ENCODE peak calls at places on chromosomes 12 and 14, in nine cellular contexts. One of them, this sample, is unnamed.

GRCh38 chr14:104602315-104602932 is 2.1 kb downstream of the TMEM179 start:
- DNase-seq in testis: no peak
- DNase-seq in ovary: no peak
- DNase-seq in coronary artery: no peak
- DNase-seq in GM23338: no peak
- DNase-seq in body of pancreas: no peak
- DNase-seq in CD4-positive, CD25-positive, alpha-beta regulatory T cell: no peak
- DNase-seq in hepatocyte: no peak
- DNase-seq in tibial artery: peak
- DNase-seq in this sample: no peak

GRCh38 chr12:47802312-47802711 is 17.4 kb downstream of the HDAC7 start:
- DNase-seq in coronary artery: no peak
- DNase-seq in testis: no peak
- DNase-seq in CD4-positive, CD25-positive, alpha-beta regulatory T cell: no peak
- DNase-seq in GM23338: peak
- DNase-seq in tibial artery: no peak
- DNase-seq in ovary: no peak
- DNase-seq in hepatocyte: no peak
- DNase-seq in body of pancreas: no peak
- DNase-seq in this sample: no peak

GRCh38 chr12:86929962-86930361 is 673.8 kb upstream of the MGAT4C start:
- DNase-seq in ovary: no peak
- DNase-seq in hepatocyte: no peak
- DNase-seq in GM23338: no peak
- DNase-seq in tibial artery: no peak
- DNase-seq in coronary artery: no peak
- DNase-seq in body of pancreas: no peak
- DNase-seq in testis: no peak
- DNase-seq in CD4-positive, CD25-positive, alpha-beta regulatory T cell: no peak
- DNase-seq in this sample: no peak

GRCh38 chr14:105420141-105420975 is 731 bp downstream of the MTA1 start:
- DNase-seq in testis: no peak
- DNase-seq in hepatocyte: no peak
- DNase-seq in CD4-positive, CD25-positive, alpha-beta regulatory T cell: no peak
- DNase-seq in GM23338: peak
- DNase-seq in ovary: no peak
- DNase-seq in coronary artery: no peak
- DNase-seq in body of pancreas: no peak
- DNase-seq in tibial artery: no peak
- DNase-seq in this sample: no peak

GRCh38 chr12:74415633-74416032 is 122.0 kb upstream of the ATXN7L3B start:
- DNase-seq in tibial artery: no peak
- DNase-seq in ovary: no peak
- DNase-seq in body of pancreas: no peak
- DNase-seq in CD4-positive, CD25-positive, alpha-beta regulatory T cell: no peak
- DNase-seq in GM23338: peak
- DNase-seq in testis: no peak
- DNase-seq in coronary artery: no peak
- DNase-seq in hepatocyte: peak
- DNase-seq in this sample: no peak

GRCh38 chr14:50871914-50872732 is at the start of gene ABHD12B:
- DNase-seq in testis: no peak
- DNase-seq in body of pancreas: no peak
- DNase-seq in GM23338: peak
- DNase-seq in hepatocyte: no peak
- DNase-seq in ovary: peak
- DNase-seq in CD4-positive, CD25-positive, alpha-beta regulatory T cell: no peak
- DNase-seq in tibial artery: no peak
- DNase-seq in coronary artery: no peak
- DNase-seq in this sample: peak

GRCh38 chr14:29687071-29687765 is 240.4 kb downstream of the PRKD1 start:
- DNase-seq in coronary artery: no peak
- DNase-seq in testis: no peak
- DNase-seq in hepatocyte: no peak
- DNase-seq in CD4-positive, CD25-positive, alpha-beta regulatory T cell: no peak
- DNase-seq in body of pancreas: no peak
- DNase-seq in tibial artery: no peak
- DNase-seq in ovary: peak
- DNase-seq in GM23338: no peak
- DNase-seq in this sample: peak

GRCh38 chr14:71692496-71692895 is 239.7 kb upstream of the RGS6 start:
- DNase-seq in CD4-positive, CD25-positive, alpha-beta regulatory T cell: no peak
- DNase-seq in GM23338: no peak
- DNase-seq in hepatocyte: no peak
- DNase-seq in body of pancreas: peak
- DNase-seq in coronary artery: no peak
- DNase-seq in tibial artery: no peak
- DNase-seq in testis: no peak
- DNase-seq in ovary: no peak
- DNase-seq in this sample: peak

GRCh38 chr14:94390372-94391086 is 2.1 kb upstream of the SERPINA1 start:
- DNase-seq in ovary: peak
- DNase-seq in testis: peak
- DNase-seq in tibial artery: peak
- DNase-seq in hepatocyte: no peak
- DNase-seq in GM23338: peak
- DNase-seq in CD4-positive, CD25-positive, alpha-beta regulatory T cell: no peak
- DNase-seq in coronary artery: peak
- DNase-seq in body of pancreas: peak
- DNase-seq in this sample: peak

GRCh38 chr12:43891856-43892574 is 56.1 kb downstream of the TMEM117 start:
- DNase-seq in GM23338: no peak
- DNase-seq in coronary artery: no peak
- DNase-seq in hepatocyte: no peak
- DNase-seq in CD4-positive, CD25-positive, alpha-beta regulatory T cell: no peak
- DNase-seq in ovary: no peak
- DNase-seq in body of pancreas: peak
- DNase-seq in tibial artery: no peak
- DNase-seq in testis: no peak
- DNase-seq in this sample: no peak

GRCh38 chr14:82854131-82854530 is 1320.5 kb upstream of the SEL1L start:
- DNase-seq in testis: no peak
- DNase-seq in tibial artery: no peak
- DNase-seq in coronary artery: no peak
- DNase-seq in CD4-positive, CD25-positive, alpha-beta regulatory T cell: no peak
- DNase-seq in ovary: no peak
- DNase-seq in body of pancreas: no peak
- DNase-seq in GM23338: peak
- DNase-seq in hepatocyte: no peak
- DNase-seq in this sample: no peak

GRCh38 chr12:90260136-90260535 is 551.5 kb upstream of the ATP2B1 start:
- DNase-seq in coronary artery: no peak
- DNase-seq in tibial artery: no peak
- DNase-seq in testis: no peak
- DNase-seq in CD4-positive, CD25-positive, alpha-beta regulatory T cell: no peak
- DNase-seq in hepatocyte: no peak
- DNase-seq in body of pancreas: no peak
- DNase-seq in ovary: no peak
- DNase-seq in GM23338: no peak
- DNase-seq in this sample: no peak

DNA sequence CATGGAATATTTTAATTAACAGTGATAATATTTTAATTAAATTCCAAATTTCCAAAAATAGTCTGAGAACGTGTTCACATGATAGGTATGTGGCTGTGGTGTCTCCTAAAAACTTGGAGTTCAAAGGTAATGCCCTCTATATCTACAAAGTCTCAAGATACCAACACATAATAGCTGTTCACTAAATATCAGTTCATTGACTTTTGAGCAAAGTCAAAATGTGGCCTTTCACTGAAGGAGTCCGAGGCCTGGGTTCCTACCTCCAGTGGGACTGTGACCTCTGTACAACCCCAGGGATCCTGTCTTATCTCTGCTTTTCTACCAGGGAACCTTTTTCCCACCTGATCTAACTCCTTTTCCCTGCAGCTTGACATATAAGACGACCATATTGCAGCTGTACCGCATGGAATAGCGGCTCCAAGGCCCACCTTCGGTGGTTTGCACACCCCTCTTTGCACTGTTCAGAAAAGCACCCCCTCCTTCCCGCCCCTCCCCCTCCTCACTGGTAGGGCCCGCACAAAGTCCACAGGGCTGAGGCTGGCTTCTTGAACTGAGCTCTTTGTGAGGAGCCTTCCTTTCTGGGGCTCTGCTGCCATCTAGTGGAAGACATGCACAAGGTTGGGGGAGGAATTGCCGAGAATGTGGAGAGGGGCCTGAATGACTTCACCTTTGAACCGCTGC is 3.1 kb downstream of the CCND2 start:
- DNase-seq in hepatocyte: peak
- DNase-seq in CD4-positive, CD25-positive, alpha-beta regulatory T cell: peak
- DNase-seq in ovary: peak
- DNase-seq in tibial artery: peak
- DNase-seq in GM23338: peak
- DNase-seq in coronary artery: peak
- DNase-seq in testis: peak
- DNase-seq in body of pancreas: peak
- DNase-seq in this sample: peak
- H3K27ac ChIP-seq in hepatocyte: peak
- H3K27ac ChIP-seq in CD4-positive, CD25-positive, alpha-beta regulatory T cell: peak
- H3K27ac ChIP-seq in ovary: no peak
- H3K27ac ChIP-seq in tibial artery: peak
- H3K27ac ChIP-seq in GM23338: peak
- H3K27ac ChIP-seq in coronary artery: peak
- H3K27ac ChIP-seq in testis: peak
- H3K27ac ChIP-seq in body of pancreas: peak
- H3K27ac ChIP-seq in this sample: peak

GRCh38 chr12:125280482-125281377 is 215.5 kb downstream of the AACS start:
- DNase-seq in body of pancreas: no peak
- DNase-seq in CD4-positive, CD25-positive, alpha-beta regulatory T cell: no peak
- DNase-seq in ovary: no peak
- DNase-seq in GM23338: peak
- DNase-seq in hepatocyte: peak
- DNase-seq in testis: peak
- DNase-seq in coronary artery: no peak
- DNase-seq in tibial artery: no peak
- DNase-seq in this sample: no peak
- H3K27ac ChIP-seq in body of pancreas: no peak
- H3K27ac ChIP-seq in CD4-positive, CD25-positive, alpha-beta regulatory T cell: no peak
- H3K27ac ChIP-seq in ovary: no peak
- H3K27ac ChIP-seq in GM23338: peak
- H3K27ac ChIP-seq in hepatocyte: no peak
- H3K27ac ChIP-seq in testis: no peak
- H3K27ac ChIP-seq in coronary artery: no peak
- H3K27ac ChIP-seq in tibial artery: no peak
- H3K27ac ChIP-seq in this sample: no peak

DNA sequence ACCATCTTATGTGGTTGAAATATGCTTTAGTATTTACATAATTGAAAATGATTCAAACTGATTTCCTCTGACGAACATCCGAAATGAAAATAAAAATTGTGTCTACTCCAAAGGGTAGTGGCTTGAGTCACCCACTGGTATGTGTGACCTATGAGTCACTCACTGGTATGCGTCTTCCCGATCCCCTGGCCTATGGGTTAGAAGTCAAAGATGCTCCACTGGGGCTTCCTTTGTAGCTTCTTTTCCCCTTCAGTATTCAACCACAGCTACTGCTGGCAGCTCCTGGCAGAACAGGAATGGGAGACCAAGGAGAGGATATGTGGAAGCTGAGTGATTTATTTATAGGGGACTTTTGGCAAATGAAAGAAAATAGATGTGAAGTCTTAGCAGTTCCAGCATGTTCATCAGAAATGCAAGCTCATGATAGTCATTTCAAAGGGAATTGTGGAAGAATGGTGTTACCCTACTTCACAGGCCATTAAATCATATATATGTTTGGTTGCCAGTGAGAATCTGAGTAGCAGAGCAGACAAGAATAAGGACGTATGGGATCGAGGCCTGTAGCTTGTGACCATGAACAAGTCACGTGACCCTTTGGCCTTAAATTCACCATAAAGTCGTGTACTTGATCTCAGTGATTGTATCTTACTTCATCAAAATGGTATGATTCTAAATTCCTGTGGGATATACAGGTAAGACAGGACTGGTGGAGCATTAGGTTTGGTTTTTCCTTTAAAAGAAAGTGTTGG is 108.3 kb downstream of the CRADD start:
- DNase-seq in ovary: no peak
- DNase-seq in CD4-positive, CD25-positive, alpha-beta regulatory T cell: peak
- DNase-seq in hepatocyte: peak
- DNase-seq in testis: peak
- DNase-seq in GM23338: peak
- DNase-seq in body of pancreas: peak
- DNase-seq in tibial artery: peak
- DNase-seq in coronary artery: peak
- DNase-seq in this sample: peak
- H3K27ac ChIP-seq in ovary: no peak
- H3K27ac ChIP-seq in CD4-positive, CD25-positive, alpha-beta regulatory T cell: peak
- H3K27ac ChIP-seq in hepatocyte: peak
- H3K27ac ChIP-seq in testis: peak
- H3K27ac ChIP-seq in GM23338: no peak
- H3K27ac ChIP-seq in body of pancreas: peak
- H3K27ac ChIP-seq in tibial artery: peak
- H3K27ac ChIP-seq in coronary artery: peak
- H3K27ac ChIP-seq in this sample: peak

GRCh38 chr12:121131941-121132341 is 735 bp upstream of the P2RX7 start:
- DNase-seq in tibial artery: no peak
- DNase-seq in CD4-positive, CD25-positive, alpha-beta regulatory T cell: no peak
- DNase-seq in ovary: no peak
- DNase-seq in body of pancreas: no peak
- DNase-seq in testis: no peak
- DNase-seq in coronary artery: no peak
- DNase-seq in GM23338: no peak
- DNase-seq in hepatocyte: no peak
- DNase-seq in this sample: no peak

GRCh38 chr12:121130866-121131373 is 1.8 kb upstream of the P2RX7 start:
- DNase-seq in ovary: no peak
- DNase-seq in body of pancreas: no peak
- DNase-seq in hepatocyte: no peak
- DNase-seq in coronary artery: no peak
- DNase-seq in GM23338: no peak
- DNase-seq in testis: no peak
- DNase-seq in CD4-positive, CD25-positive, alpha-beta regulatory T cell: no peak
- DNase-seq in tibial artery: no peak
- DNase-seq in this sample: no peak

GRCh38 chr12:121135320-121135719 is 2.6 kb downstream of the P2RX7 start:
- DNase-seq in testis: no peak
- DNase-seq in GM23338: no peak
- DNase-seq in tibial artery: no peak
- DNase-seq in CD4-positive, CD25-positive, alpha-beta regulatory T cell: no peak
- DNase-seq in body of pancreas: no peak
- DNase-seq in hepatocyte: no peak
- DNase-seq in ovary: no peak
- DNase-seq in coronary artery: no peak
- DNase-seq in this sample: no peak

GRCh38 chr12:121132601-121133481 is at the start of gene P2RX7:
- DNase-seq in hepatocyte: peak
- DNase-seq in CD4-positive, CD25-positive, alpha-beta regulatory T cell: peak
- DNase-seq in GM23338: peak
- DNase-seq in tibial artery: peak
- DNase-seq in ovary: peak
- DNase-seq in coronary artery: peak
- DNase-seq in body of pancreas: peak
- DNase-seq in testis: peak
- DNase-seq in this sample: peak

DNA sequence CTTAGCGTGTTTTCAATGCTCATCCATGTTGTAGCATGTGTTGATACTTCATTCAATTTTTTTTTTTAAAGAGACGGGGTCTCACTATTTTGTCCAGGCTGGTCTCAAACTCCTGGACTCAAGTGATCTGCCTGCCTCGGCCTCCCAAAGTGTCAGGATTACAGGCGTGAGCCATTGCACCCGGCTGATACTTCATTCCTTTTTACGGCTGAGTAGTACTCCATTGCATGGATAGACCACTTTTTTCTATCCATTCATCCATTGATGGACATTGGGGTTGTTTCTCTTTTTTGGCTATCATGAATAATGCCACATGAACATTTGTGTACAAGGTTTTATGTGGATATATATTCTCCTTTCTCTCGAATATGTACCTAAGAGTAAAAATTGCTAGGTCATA is 1.2 kb downstream of the P2RX7 start:
- DNase-seq in ovary: no peak
- DNase-seq in CD4-positive, CD25-positive, alpha-beta regulatory T cell: no peak
- DNase-seq in testis: no peak
- DNase-seq in body of pancreas: no peak
- DNase-seq in coronary artery: no peak
- DNase-seq in hepatocyte: no peak
- DNase-seq in GM23338: no peak
- DNase-seq in tibial artery: no peak
- DNase-seq in this sample: no peak
- H3K27ac ChIP-seq in ovary: no peak
- H3K27ac ChIP-seq in CD4-positive, CD25-positive, alpha-beta regulatory T cell: no peak
- H3K27ac ChIP-seq in testis: no peak
- H3K27ac ChIP-seq in body of pancreas: no peak
- H3K27ac ChIP-seq in coronary artery: peak
- H3K27ac ChIP-seq in hepatocyte: no peak
- H3K27ac ChIP-seq in GM23338: no peak
- H3K27ac ChIP-seq in tibial artery: no peak
- H3K27ac ChIP-seq in this sample: peak

This sample was measured in thyroid gland.